ENCODE peak calls at places on chromosome 15, in nine cellular contexts. M, L, D, X, B, T, E, A and U are unnamed samples.

GRCh38 chr15:84609818-84610525 is 9.2 kb downstream of the ZSCAN2 start:
- DNase-seq in M (no peak), L (no peak), D (no peak), X (no peak), B (no peak), T (no peak), E (no peak), A (no peak), U (no peak)

GRCh38 chr15:27956285-27956684 is 142.8 kb downstream of the OCA2 start:
- DNase-seq in M (no peak), L (no peak), D (no peak), X (no peak), B (no peak), T (peak; percentile 46), E (no peak), A (no peak), U (no peak)

GRCh38 chr15:62781081-62781497 is 261.5 kb upstream of the TPM1 start:
- DNase-seq in M (no peak), L (peak; percentile 9), D (no peak), X (no peak), B (no peak), T (no peak), E (no peak), A (peak; percentile 49), U (no peak)

GRCh38 chr15:38028869-38029268 is 94.4 kb downstream of the TMCO5A start:
- DNase-seq in M (no peak), L (peak; percentile 62), D (peak; percentile 62), X (no peak), B (no peak), T (no peak), E (no peak), A (no peak), U (no peak)

GRCh38 chr15:89361451-89362202 is 27.0 kb upstream of the POLG start:
- DNase-seq in M (peak; percentile 54), L (peak; percentile 62), D (peak; percentile 65), X (peak; percentile 84), B (peak; percentile 58), T (peak; percentile 88), E (peak; percentile 2), A (no peak), U (no peak)

GRCh38 chr15:62706361-62706760 is 336.2 kb upstream of the TPM1 start:
- DNase-seq in M (no peak), L (peak; percentile 1), D (peak; percentile 47), X (no peak), B (no peak), T (no peak), E (peak; percentile 1), A (no peak), U (no peak)

GRCh38 chr15:32849769-32850668 is 132.2 kb downstream of the GREM1 start:
- DNase-seq in M (no peak), L (peak; percentile 98), D (peak; percentile 99), X (no peak), B (no peak), T (peak; percentile 79), E (peak; percentile 90), A (no peak), U (no peak)

GRCh38 chr15:70320077-70320830 is 222.5 kb upstream of the TLE3 start:
- DNase-seq in M (no peak), L (no peak), D (no peak), X (no peak), B (peak; percentile 30), T (no peak), E (no peak), A (no peak), U (no peak)

GRCh38 chr15:44595246-44595645 is 58.3 kb downstream of the EIF3J start:
- DNase-seq in M (no peak), L (no peak), D (no peak), X (no peak), B (peak; percentile 18), T (no peak), E (no peak), A (no peak), U (no peak)

GRCh38 chr15:44595656-44596510 is 58.9 kb downstream of the EIF3J start:
- DNase-seq in M (no peak), L (no peak), D (no peak), X (no peak), B (no peak), T (no peak), E (no peak), A (no peak), U (no peak)

GRCh38 chr15:44591326-44591725 is 54.4 kb downstream of the EIF3J start:
- DNase-seq in M (no peak), L (no peak), D (no peak), X (no peak), B (no peak), T (no peak), E (no peak), A (no peak), U (no peak)

GRCh38 chr15:44596511-44597010 is 59.6 kb downstream of the EIF3J start:
- DNase-seq in M (no peak), L (no peak), D (no peak), X (no peak), B (no peak), T (no peak), E (no peak), A (no peak), U (no peak)

DNA sequence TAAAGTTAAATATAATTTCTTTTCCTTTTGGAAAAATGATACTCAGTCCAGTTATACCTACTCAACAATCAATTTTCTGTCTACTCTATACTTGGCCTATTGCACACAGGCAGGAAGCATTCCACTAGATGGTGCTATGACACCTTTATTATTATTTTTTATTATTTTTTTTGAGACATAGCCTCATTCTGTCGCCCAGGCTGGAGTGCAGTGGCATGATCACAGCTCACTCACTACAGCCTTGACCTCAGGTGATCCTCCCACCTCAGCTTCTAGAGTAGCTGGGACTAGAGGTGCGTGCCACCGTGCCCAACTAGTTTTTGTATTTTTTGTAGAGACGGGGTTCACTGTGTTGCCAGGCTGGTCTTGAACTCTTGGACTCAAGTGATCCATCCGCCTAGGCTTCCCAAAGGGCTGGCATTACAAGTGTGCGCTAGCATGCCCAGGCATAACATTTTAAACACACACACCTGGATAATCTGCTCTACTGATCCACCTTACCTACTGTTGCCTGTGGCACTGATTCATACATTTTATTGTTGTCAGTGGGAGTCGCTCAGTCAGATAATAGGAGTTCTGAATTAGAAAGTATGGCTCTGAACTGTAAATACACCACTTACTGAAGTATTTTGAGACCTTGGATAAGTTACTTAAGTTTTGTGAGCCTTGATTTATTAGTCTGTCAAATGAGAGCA is 56.2 kb downstream of the EIF3J start:
- DNase-seq in M (no peak), L (peak; percentile 50), D (peak; percentile 19), X (no peak), B (no peak), T (no peak), E (no peak), A (no peak), U (no peak)
- TF ChIP-seq CTCF in M (peak; percentile 72), L (peak; percentile 50), D (peak; percentile 51), X (peak; percentile 47), B (peak; percentile 39), T (peak; percentile 58), E (peak; percentile 33), A (peak; percentile 34), U (peak; percentile 81)

GRCh38 chr15:74308643-74308945 is 58.9 kb downstream of the CYP11A1 start:
- DNase-seq in M (no peak), L (no peak), D (no peak), X (no peak), B (no peak), T (no peak), E (no peak), A (no peak), U (no peak)

GRCh38 chr15:74312445-74313007 is 54.9 kb downstream of the CYP11A1 start:
- DNase-seq in M (no peak), L (no peak), D (no peak), X (no peak), B (no peak), T (no peak), E (no peak), A (peak; percentile 89), U (no peak)

GRCh38 chr15:74314897-74315438 is 52.5 kb downstream of the CYP11A1 start:
- DNase-seq in M (peak; percentile 4), L (no peak), D (peak; percentile 54), X (no peak), B (no peak), T (no peak), E (no peak), A (no peak), U (no peak)

GRCh38 chr15:74313889-74314288 is 53.6 kb downstream of the CYP11A1 start:
- DNase-seq in M (no peak), L (no peak), D (no peak), X (no peak), B (no peak), T (no peak), E (no peak), A (no peak), U (no peak)

DNA sequence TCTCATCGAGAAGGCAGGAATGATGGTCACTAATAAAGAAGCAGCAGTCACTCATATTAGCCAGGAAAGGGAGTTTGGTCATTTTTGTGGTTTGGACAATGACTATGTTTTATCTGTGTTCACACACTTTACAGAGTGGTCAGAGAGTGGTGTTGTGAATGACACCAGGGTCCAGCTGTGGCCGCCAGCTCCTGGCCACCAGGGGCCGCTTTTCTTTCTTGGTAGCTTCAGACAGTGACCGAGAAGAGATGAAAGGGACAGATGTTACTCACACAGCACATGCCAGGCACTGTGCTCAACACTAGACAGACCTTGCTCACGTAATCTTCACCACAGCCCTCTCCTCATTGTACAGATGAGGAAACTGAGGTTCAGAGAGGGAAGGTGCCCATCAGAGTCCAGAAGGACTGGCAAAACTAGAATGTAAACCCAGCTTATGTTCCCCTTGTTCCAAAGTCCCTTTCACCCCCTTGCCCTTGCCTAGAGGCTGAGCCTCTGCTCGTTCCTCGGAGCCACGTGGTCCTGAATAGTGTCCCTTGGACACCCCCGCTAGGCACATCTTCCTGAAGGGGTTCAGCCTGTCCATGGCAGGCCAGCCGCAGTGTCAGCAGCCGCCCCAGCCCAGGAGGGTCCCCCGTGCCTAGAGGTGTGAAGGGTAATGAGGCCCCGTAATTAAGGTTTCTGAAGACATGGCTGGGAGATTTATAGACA is 55.6 kb downstream of the CYP11A1 start:
- DNase-seq in M (no peak), L (peak; percentile 57), D (no peak), X (no peak), B (peak; percentile 19), T (peak; percentile 29), E (no peak), A (peak; percentile 47), U (no peak)
- TF ChIP-seq CTCF in M (no peak), L (peak; percentile 77), D (peak; percentile 41), X (peak; percentile 26), B (peak; percentile 45), T (peak; percentile 62), E (peak; percentile 53), A (peak; percentile 44), U (peak; percentile 82)

GRCh38 chr15:66252411-66253295 is 897 bp downstream of the MEGF11 start:
- DNase-seq in M (peak; percentile 48), L (peak; percentile 47), D (peak; percentile 26), X (peak; percentile 84), B (peak; percentile 41), T (peak; percentile 81), E (no peak), A (peak; percentile 83), U (no peak)
- TF ChIP-seq CTCF in M (peak; percentile 56), L (peak; percentile 57), D (peak; percentile 66), X (peak; percentile 69), B (peak; percentile 67), T (peak; percentile 95), E (peak; percentile 69), A (peak; percentile 62), U (peak; percentile 85)

DNA sequence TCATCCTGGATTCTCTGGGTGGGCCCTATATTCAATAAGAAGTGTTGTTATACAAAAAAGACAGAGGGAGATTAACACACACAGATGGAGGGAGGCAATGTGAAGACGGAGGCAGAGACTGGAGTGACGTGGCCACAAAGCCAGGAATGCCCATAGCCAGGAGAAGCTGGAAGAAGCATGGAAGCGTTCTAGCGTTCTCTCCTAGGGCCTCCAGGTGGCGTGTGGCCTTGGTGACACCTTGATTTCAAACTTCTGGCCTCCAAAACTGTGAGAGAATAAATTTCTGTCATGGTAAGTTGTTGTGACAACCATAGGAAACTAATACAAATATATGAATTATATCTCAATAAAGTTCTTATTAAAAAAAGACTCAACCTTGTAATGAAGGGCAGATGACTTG is 21.3 kb downstream of the THBS1 start:
- DNase-seq in M (no peak), L (no peak), D (no peak), X (no peak), B (no peak), T (no peak), E (no peak), A (no peak), U (no peak)
- TF ChIP-seq CTCF in M (no peak), L (peak; percentile 13), D (peak; percentile 28), X (no peak), B (peak; percentile 24), T (no peak), E (no peak), A (no peak), U (peak; percentile 35)